ENCODE peak calls at places on chromosomes 1 and 21, in four cellular contexts. F is tibial nerve, G is endothelial cell of umbilical vein, X is right lobe of liver. B is an unnamed sample.

GRCh38 chr1:67624680-67625079 is 60.3 kb upstream of the GADD45A start:
- DNase-seq in G (no peak), X (no peak), F (no peak), B (no peak)

GRCh38 chr1:64060611-64061302 is 142.7 kb upstream of the UBE2U start:
- DNase-seq in X (no peak), G (peak; percentile 12), F (no peak), B (peak; percentile 23)

GRCh38 chr1:220696863-220697231 is 6.7 kb downstream of the C1orf115 start:
- DNase-seq in F (no peak), X (no peak), G (no peak), B (no peak)

GRCh38 chr1:54051936-54052469 is 1.0 kb downstream of the TMEM59 start:
- DNase-seq in F (no peak), X (no peak), G (peak; percentile 54), B (no peak)

GRCh38 chr1:223364685-223365382 is 858 bp upstream of the SUSD4 start:
- DNase-seq in F (no peak), X (no peak), G (no peak), B (no peak)

GRCh38 chr1:45134468-45134873 is 71.9 kb downstream of the ZSWIM5 start:
- DNase-seq in G (peak; percentile 94), X (no peak), F (no peak), B (no peak)

GRCh38 chr21:46124926-46125845 is 27.3 kb downstream of the COL6A2 start:
- DNase-seq in G (no peak), X (peak; percentile 64), F (peak; percentile 12), B (no peak)

GRCh38 chr1:83626603-83627002 is 372.3 kb downstream of the TTLL7 start:
- DNase-seq in G (no peak), F (no peak), X (no peak), B (no peak)

GRCh38 chr1:226548281-226549093 is at the start of gene STUM:
- DNase-seq in G (peak; percentile 23), F (no peak), X (no peak), B (no peak)

GRCh38 chr1:226108935-226109828 is 46.7 kb downstream of the H3-3A start:
- DNase-seq in X (no peak), F (no peak), G (no peak), B (no peak)

GRCh38 chr1:62299426-62300200 is 19.6 kb downstream of the KANK4 start:
- DNase-seq in F (peak; percentile 64), X (no peak), G (no peak), B (no peak)

GRCh38 chr1:244341455-244342450 is 110.0 kb downstream of the ADSS2 start:
- DNase-seq in G (peak; percentile 93), F (no peak), X (no peak), B (no peak)

GRCh38 chr21:39377444-39378050 is 28.7 kb upstream of the HMGN1 start:
- DNase-seq in X (no peak), G (peak; percentile 49), F (no peak), B (no peak)

GRCh38 chr1:53735681-53736080 is 3.3 kb downstream of the GLIS1 start:
- DNase-seq in X (no peak), G (no peak), F (no peak), B (no peak)

GRCh38 chr1:159483501-159483900 is 44.0 kb downstream of the OR10J1 start:
- DNase-seq in X (no peak), G (no peak), F (no peak), B (no peak)

GRCh38 chr1:239810071-239810481 is 281.6 kb upstream of the FMN2 start:
- DNase-seq in F (no peak), X (no peak), G (no peak), B (no peak)

DNA sequence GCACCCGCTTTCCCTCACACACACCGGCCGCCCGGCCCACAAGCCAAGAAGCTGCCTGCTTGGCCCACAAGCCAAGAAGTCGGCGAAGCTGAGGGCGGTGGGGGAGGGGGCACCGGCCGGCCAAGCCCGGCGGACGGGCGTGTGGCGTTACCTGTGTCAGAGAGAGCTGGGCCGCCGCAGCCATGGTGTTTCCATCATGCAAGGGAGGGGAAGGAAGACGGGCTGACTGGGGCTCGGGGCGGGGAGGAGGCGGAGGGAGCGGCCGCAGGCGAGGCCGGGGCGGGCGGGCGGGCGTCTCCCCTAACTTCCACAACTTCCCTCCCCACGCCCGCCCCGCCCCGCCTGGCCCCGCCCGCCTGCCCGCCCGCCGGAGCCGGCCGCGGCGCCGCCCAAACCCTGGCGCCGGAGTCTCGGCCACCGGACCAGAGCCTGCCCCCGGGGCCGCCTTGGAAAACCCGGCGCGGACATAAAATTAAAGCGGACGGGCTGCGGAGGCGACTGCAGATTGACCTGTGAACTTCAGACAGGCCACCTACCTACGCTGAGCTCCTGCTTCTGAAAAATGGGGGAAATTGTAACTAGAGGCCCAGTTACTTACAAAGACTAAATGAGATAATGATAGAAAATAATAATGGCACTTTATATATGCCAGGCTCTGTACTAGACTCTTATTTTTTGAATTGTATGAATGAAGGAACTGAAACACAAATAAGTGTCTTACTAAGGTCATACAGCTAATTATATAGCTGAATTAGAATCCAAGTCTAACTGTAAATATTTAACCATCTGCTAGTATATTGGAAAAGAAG is at the start of gene EPS15:
- DNase-seq in X (peak; percentile 96), G (peak; percentile 55), F (peak; percentile 73), B (peak; percentile 95)
- TF ChIP-seq POLR2A in X (peak; percentile 88), G (peak; percentile 66), F (peak; percentile 75), B (peak; percentile 42)

GRCh38 chr1:246836647-246837046 is 95.1 kb downstream of the AHCTF1 start:
- DNase-seq in X (no peak), F (no peak), G (no peak), B (no peak)

GRCh38 chr1:246836169-246836568 is 95.6 kb downstream of the AHCTF1 start:
- DNase-seq in G (no peak), F (no peak), X (no peak), B (no peak)

GRCh38 chr1:246838118-246838456 is 93.7 kb downstream of the AHCTF1 start:
- DNase-seq in X (no peak), F (no peak), G (no peak), B (no peak)

GRCh38 chr1:246837418-246838117 is 94.2 kb downstream of the AHCTF1 start:
- DNase-seq in F (no peak), G (no peak), X (no peak), B (no peak)
- TF ChIP-seq POLR2A in F (no peak), G (no peak), X (no peak), B (no peak)

GRCh38 chr1:228445524-228445866 is 28.8 kb upstream of the TRIM17 start:
- DNase-seq in G (peak; percentile 6), F (no peak), X (no peak), B (no peak)

GRCh38 chr1:228443395-228443794 is 26.7 kb upstream of the TRIM17 start:
- DNase-seq in X (no peak), F (no peak), G (no peak), B (no peak)

GRCh38 chr1:228438266-228438665 is 21.6 kb upstream of the TRIM17 start:
- DNase-seq in X (no peak), F (no peak), G (no peak), B (no peak)

GRCh38 chr1:228437424-228437823 is 20.8 kb upstream of the TRIM17 start:
- DNase-seq in X (no peak), G (no peak), F (no peak), B (no peak)

GRCh38 chr1:228440761-228441500 is 24.3 kb upstream of the TRIM17 start:
- DNase-seq in X (no peak), G (no peak), F (no peak), B (no peak)
- TF ChIP-seq POLR2A in X (no peak), G (no peak), F (no peak), B (no peak)

GRCh38 chr1:1918901-1919303 is at the start of gene TMEM52:
- DNase-seq in F (no peak), G (no peak), X (no peak), B (no peak)
- TF ChIP-seq POLR2A in F (peak; percentile 41), G (no peak), X (peak; percentile 84), B (no peak)

GRCh38 chr1:75723989-75724471 is 479 bp upstream of the ACADM start:
- DNase-seq in F (peak; percentile 53), X (peak; percentile 93), G (peak; percentile 77), B (peak; percentile 87)

GRCh38 chr1:75722966-75723365 is 1.5 kb upstream of the ACADM start:
- DNase-seq in G (no peak), F (no peak), X (no peak), B (no peak)

GRCh38 chr1:75725861-75726361 is 1.4 kb downstream of the ACADM start:
- DNase-seq in F (no peak), G (no peak), X (peak; percentile 77), B (no peak)

GRCh38 chr1:75725256-75725655 is 747 bp downstream of the ACADM start:
- DNase-seq in F (no peak), X (no peak), G (no peak), B (peak; percentile 44)

GRCh38 chr1:75724472-75725022 is at the start of gene ACADM:
- DNase-seq in G (peak; percentile 85), X (peak; percentile 96), F (peak; percentile 68), B (peak; percentile 91)
- TF ChIP-seq POLR2A in G (peak; percentile 60), X (peak; percentile 86), F (peak; percentile 61), B (peak; percentile 82)

GRCh38 chr1:206122686-206123085 is 5.5 kb upstream of the AVPR1B start:
- DNase-seq in X (no peak), G (no peak), F (no peak), B (no peak)

GRCh38 chr1:206116873-206117150 is 376 bp downstream of the AVPR1B start:
- DNase-seq in G (no peak), X (no peak), F (no peak), B (no peak)

GRCh38 chr1:206117151-206117948 is at the start of gene AVPR1B:
- DNase-seq in F (no peak), X (peak; percentile 57), G (peak; percentile 24), B (no peak)

GRCh38 chr1:206121269-206121668 is 4.1 kb upstream of the AVPR1B start:
- DNase-seq in F (no peak), G (no peak), X (no peak), B (no peak)

DNA sequence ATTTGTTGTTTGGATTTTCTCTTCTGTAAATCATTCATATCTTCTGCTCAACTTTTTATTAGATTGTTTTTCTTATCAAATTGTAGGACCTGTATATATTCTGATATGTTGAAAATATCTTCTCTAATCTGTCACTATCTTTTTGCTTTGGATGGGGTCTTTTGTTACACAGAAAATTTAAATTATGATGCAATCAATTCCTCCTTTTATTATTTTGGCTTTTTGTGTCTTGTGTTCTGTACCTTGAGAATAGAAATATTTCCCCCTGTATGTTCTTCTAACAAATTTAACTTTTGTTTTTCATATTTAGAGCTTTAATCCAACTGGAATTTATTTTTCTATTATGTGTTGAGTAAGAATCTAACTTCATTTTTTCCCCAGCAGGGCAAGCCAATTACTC is 3.2 kb upstream of the AVPR1B start:
- DNase-seq in F (no peak), G (no peak), X (no peak), B (no peak)
- TF ChIP-seq POLR2A in F (no peak), G (no peak), X (no peak), B (no peak)

DNA sequence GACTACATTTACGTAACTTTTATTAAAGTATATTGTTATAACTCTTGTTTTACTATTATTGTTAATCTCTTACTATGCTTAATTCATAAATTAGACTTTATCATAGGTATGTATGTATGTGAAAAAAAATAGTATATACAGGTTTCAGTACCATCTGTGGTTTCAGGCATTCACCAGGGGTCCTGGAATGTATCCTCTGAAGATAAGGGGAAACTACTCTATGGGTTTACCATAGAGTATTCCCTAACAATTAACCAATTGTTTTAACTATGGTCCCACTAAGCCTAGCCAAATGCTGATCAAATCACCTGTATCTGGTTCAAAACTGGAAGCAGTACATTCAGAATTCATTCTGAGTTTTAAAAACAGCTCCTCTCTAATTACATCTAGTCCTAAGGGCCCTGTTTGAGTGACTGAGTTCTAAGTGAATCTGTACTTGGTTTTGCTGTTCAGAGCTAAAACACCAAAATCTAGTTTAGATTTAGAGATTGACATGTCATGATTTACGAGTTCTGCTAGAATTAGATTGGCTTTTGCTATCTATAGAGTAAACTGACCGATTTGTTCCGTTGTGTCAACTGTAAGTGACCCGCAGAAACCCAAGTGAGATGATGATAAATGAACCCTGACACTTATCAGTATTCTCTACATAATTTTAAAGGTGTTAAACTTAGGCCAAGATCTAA is 93.5 kb upstream of the GNG4 start:
- DNase-seq in F (no peak), G (no peak), X (no peak), B (no peak)
- TF ChIP-seq POLR2A in F (no peak), G (no peak), X (no peak), B (no peak)

B was measured in erythroblast.